ENCODE peak calls at places on chromosomes 4 and X, in seven cellular contexts. One of them, this sample, is unnamed.

GRCh38 chr4:175453456-175453855 is 358.6 kb downstream of the GPM6A start:
- DNase-seq in astrocyte of the cerebellum: no peak
- DNase-seq in tibial artery: no peak
- DNase-seq in brain microvascular endothelial cell: peak
- DNase-seq in fibroblast of lung: peak
- DNase-seq in fibroblast of pulmonary artery: peak
- DNase-seq in tibial nerve: no peak
- DNase-seq in this sample: no peak

GRCh38 chr4:131370846-131371245 is 1778.2 kb upstream of the PCDH10 start:
- DNase-seq in astrocyte of the cerebellum: no peak
- DNase-seq in tibial artery: no peak
- DNase-seq in brain microvascular endothelial cell: no peak
- DNase-seq in fibroblast of lung: no peak
- DNase-seq in fibroblast of pulmonary artery: no peak
- DNase-seq in tibial nerve: no peak
- DNase-seq in this sample: no peak

GRCh38 chr4:52106142-52106541 is 55.0 kb downstream of the SPATA18 start:
- DNase-seq in astrocyte of the cerebellum: no peak
- DNase-seq in tibial artery: no peak
- DNase-seq in brain microvascular endothelial cell: no peak
- DNase-seq in fibroblast of lung: no peak
- DNase-seq in fibroblast of pulmonary artery: no peak
- DNase-seq in tibial nerve: no peak
- DNase-seq in this sample: no peak

GRCh38 chr4:2424581-2424980 is 5.8 kb downstream of the CFAP99 start:
- DNase-seq in astrocyte of the cerebellum: no peak
- DNase-seq in tibial artery: peak
- DNase-seq in brain microvascular endothelial cell: peak
- DNase-seq in fibroblast of lung: peak
- DNase-seq in fibroblast of pulmonary artery: peak
- DNase-seq in tibial nerve: no peak
- DNase-seq in this sample: no peak

GRCh38 chrX:74259879-74260491 is 44.0 kb upstream of the ZCCHC13 start:
- DNase-seq in astrocyte of the cerebellum: no peak
- DNase-seq in tibial artery: no peak
- DNase-seq in brain microvascular endothelial cell: no peak
- DNase-seq in fibroblast of lung: no peak
- DNase-seq in fibroblast of pulmonary artery: no peak
- DNase-seq in tibial nerve: no peak
- DNase-seq in this sample: no peak

GRCh38 chr4:2287594-2287915 is 25.6 kb upstream of the MXD4 start:
- DNase-seq in astrocyte of the cerebellum: no peak
- DNase-seq in tibial artery: peak
- DNase-seq in brain microvascular endothelial cell: no peak
- DNase-seq in fibroblast of lung: no peak
- DNase-seq in fibroblast of pulmonary artery: no peak
- DNase-seq in tibial nerve: no peak
- DNase-seq in this sample: no peak

GRCh38 chr4:101682946-101683345 is 107.6 kb upstream of the BANK1 start:
- DNase-seq in astrocyte of the cerebellum: no peak
- DNase-seq in tibial artery: no peak
- DNase-seq in brain microvascular endothelial cell: no peak
- DNase-seq in fibroblast of lung: no peak
- DNase-seq in fibroblast of pulmonary artery: no peak
- DNase-seq in tibial nerve: no peak
- DNase-seq in this sample: no peak

GRCh38 chrX:125287282-125287681 is 32.4 kb upstream of the TEX13C start:
- DNase-seq in astrocyte of the cerebellum: no peak
- DNase-seq in tibial artery: no peak
- DNase-seq in brain microvascular endothelial cell: no peak
- DNase-seq in fibroblast of lung: no peak
- DNase-seq in fibroblast of pulmonary artery: no peak
- DNase-seq in tibial nerve: no peak
- DNase-seq in this sample: no peak

GRCh38 chr4:8475751-8476575 is 35.4 kb downstream of the TRMT44 start:
- DNase-seq in astrocyte of the cerebellum: no peak
- DNase-seq in tibial artery: no peak
- DNase-seq in brain microvascular endothelial cell: no peak
- DNase-seq in fibroblast of lung: no peak
- DNase-seq in fibroblast of pulmonary artery: no peak
- DNase-seq in tibial nerve: no peak
- DNase-seq in this sample: no peak

GRCh38 chr4:77225022-77225421 is 68.0 kb downstream of the CCNG2 start:
- DNase-seq in astrocyte of the cerebellum: no peak
- DNase-seq in tibial artery: no peak
- DNase-seq in brain microvascular endothelial cell: no peak
- DNase-seq in fibroblast of lung: no peak
- DNase-seq in fibroblast of pulmonary artery: no peak
- DNase-seq in tibial nerve: no peak
- DNase-seq in this sample: no peak

GRCh38 chrX:13341491-13342101 is 21.7 kb upstream of the ATXN3L start:
- DNase-seq in astrocyte of the cerebellum: no peak
- DNase-seq in tibial artery: no peak
- DNase-seq in brain microvascular endothelial cell: no peak
- DNase-seq in fibroblast of lung: peak
- DNase-seq in fibroblast of pulmonary artery: peak
- DNase-seq in tibial nerve: no peak
- DNase-seq in this sample: no peak
- TF ChIP-seq CTCF in astrocyte of the cerebellum: no peak
- TF ChIP-seq CTCF in tibial artery: no peak
- TF ChIP-seq CTCF in brain microvascular endothelial cell: no peak
- TF ChIP-seq CTCF in fibroblast of lung: no peak
- TF ChIP-seq CTCF in fibroblast of pulmonary artery: no peak
- TF ChIP-seq CTCF in tibial nerve: no peak
- TF ChIP-seq CTCF in this sample: peak

GRCh38 chrX:139495324-139495723 is 35.2 kb upstream of the F9 start:
- DNase-seq in astrocyte of the cerebellum: no peak
- DNase-seq in tibial artery: no peak
- DNase-seq in brain microvascular endothelial cell: no peak
- DNase-seq in fibroblast of lung: no peak
- DNase-seq in fibroblast of pulmonary artery: no peak
- DNase-seq in tibial nerve: no peak
- DNase-seq in this sample: no peak
- TF ChIP-seq CTCF in astrocyte of the cerebellum: no peak
- TF ChIP-seq CTCF in tibial artery: no peak
- TF ChIP-seq CTCF in brain microvascular endothelial cell: no peak
- TF ChIP-seq CTCF in fibroblast of lung: no peak
- TF ChIP-seq CTCF in fibroblast of pulmonary artery: no peak
- TF ChIP-seq CTCF in tibial nerve: no peak
- TF ChIP-seq CTCF in this sample: no peak

GRCh38 chr4:107760281-107760947 is 40.4 kb upstream of the PAPSS1 start:
- DNase-seq in astrocyte of the cerebellum: no peak
- DNase-seq in tibial artery: no peak
- DNase-seq in brain microvascular endothelial cell: no peak
- DNase-seq in fibroblast of lung: no peak
- DNase-seq in fibroblast of pulmonary artery: peak
- DNase-seq in tibial nerve: peak
- DNase-seq in this sample: no peak
- TF ChIP-seq CTCF in astrocyte of the cerebellum: no peak
- TF ChIP-seq CTCF in tibial artery: no peak
- TF ChIP-seq CTCF in brain microvascular endothelial cell: peak
- TF ChIP-seq CTCF in fibroblast of lung: peak
- TF ChIP-seq CTCF in fibroblast of pulmonary artery: peak
- TF ChIP-seq CTCF in tibial nerve: no peak
- TF ChIP-seq CTCF in this sample: no peak

GRCh38 chr4:122604146-122604545 is 16.7 kb downstream of the IL21 start:
- DNase-seq in astrocyte of the cerebellum: no peak
- DNase-seq in tibial artery: no peak
- DNase-seq in brain microvascular endothelial cell: no peak
- DNase-seq in fibroblast of lung: no peak
- DNase-seq in fibroblast of pulmonary artery: no peak
- DNase-seq in tibial nerve: no peak
- DNase-seq in this sample: no peak

GRCh38 chr4:122603156-122603574 is 17.7 kb downstream of the IL21 start:
- DNase-seq in astrocyte of the cerebellum: no peak
- DNase-seq in tibial artery: no peak
- DNase-seq in brain microvascular endothelial cell: no peak
- DNase-seq in fibroblast of lung: no peak
- DNase-seq in fibroblast of pulmonary artery: no peak
- DNase-seq in tibial nerve: no peak
- DNase-seq in this sample: no peak

GRCh38 chr4:122606364-122607043 is 14.4 kb downstream of the IL21 start:
- DNase-seq in astrocyte of the cerebellum: no peak
- DNase-seq in tibial artery: no peak
- DNase-seq in brain microvascular endothelial cell: no peak
- DNase-seq in fibroblast of lung: no peak
- DNase-seq in fibroblast of pulmonary artery: no peak
- DNase-seq in tibial nerve: no peak
- DNase-seq in this sample: no peak

GRCh38 chr4:122602277-122603142 is 18.4 kb downstream of the IL21 start:
- DNase-seq in astrocyte of the cerebellum: peak
- DNase-seq in tibial artery: no peak
- DNase-seq in brain microvascular endothelial cell: peak
- DNase-seq in fibroblast of lung: peak
- DNase-seq in fibroblast of pulmonary artery: peak
- DNase-seq in tibial nerve: no peak
- DNase-seq in this sample: peak
- TF ChIP-seq CTCF in astrocyte of the cerebellum: peak
- TF ChIP-seq CTCF in tibial artery: peak
- TF ChIP-seq CTCF in brain microvascular endothelial cell: peak
- TF ChIP-seq CTCF in fibroblast of lung: peak
- TF ChIP-seq CTCF in fibroblast of pulmonary artery: peak
- TF ChIP-seq CTCF in tibial nerve: no peak
- TF ChIP-seq CTCF in this sample: peak

DNA sequence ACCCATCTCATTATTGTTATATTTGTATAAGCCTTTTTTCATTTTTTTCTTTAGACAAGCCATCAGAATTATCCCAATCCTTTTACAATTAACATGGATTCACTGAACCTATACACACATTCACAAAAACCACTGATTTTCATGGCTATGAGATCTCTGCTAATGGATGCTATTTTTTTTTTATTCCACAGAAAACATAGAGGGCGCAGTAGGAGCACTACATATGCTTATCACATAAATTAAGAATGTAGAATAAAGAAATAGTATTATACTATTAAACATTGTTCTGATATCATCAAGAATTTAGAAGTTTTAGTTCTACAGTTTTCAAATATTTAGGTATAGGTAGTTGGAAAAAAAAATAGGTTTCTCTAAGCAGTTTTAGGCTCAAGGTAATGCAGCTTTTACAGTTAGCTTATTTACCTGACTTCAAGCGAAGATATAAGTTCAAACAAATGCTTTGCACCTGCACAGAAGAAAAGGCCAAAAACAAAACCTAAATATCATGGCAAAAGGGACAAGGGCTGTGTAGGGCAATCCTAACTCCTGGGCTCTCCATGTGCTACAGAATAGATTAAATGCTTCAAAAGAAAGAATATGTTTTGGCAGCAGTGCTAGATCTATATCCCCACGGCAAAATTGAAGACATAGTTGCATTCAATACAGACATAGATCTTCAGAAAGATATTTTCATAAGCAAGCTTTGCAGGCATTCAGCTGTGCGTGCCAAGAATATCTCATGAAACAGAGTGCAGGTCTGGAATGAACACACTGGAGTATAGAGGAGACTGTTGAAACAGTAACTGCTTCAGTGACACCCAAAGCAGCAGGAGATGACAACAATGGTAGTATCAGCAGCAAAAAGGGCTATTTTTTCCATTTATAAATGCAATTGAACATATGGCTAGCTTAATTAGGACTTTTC is 1477.1 kb downstream of the ARAP2 start:
- DNase-seq in astrocyte of the cerebellum: no peak
- DNase-seq in tibial artery: no peak
- DNase-seq in brain microvascular endothelial cell: no peak
- DNase-seq in fibroblast of lung: no peak
- DNase-seq in fibroblast of pulmonary artery: no peak
- DNase-seq in tibial nerve: no peak
- DNase-seq in this sample: no peak
- TF ChIP-seq CTCF in astrocyte of the cerebellum: no peak
- TF ChIP-seq CTCF in tibial artery: no peak
- TF ChIP-seq CTCF in brain microvascular endothelial cell: no peak
- TF ChIP-seq CTCF in fibroblast of lung: no peak
- TF ChIP-seq CTCF in fibroblast of pulmonary artery: no peak
- TF ChIP-seq CTCF in tibial nerve: no peak
- TF ChIP-seq CTCF in this sample: no peak

GRCh38 chrX:54248309-54248708 is 65.3 kb upstream of the FAM120C start:
- DNase-seq in astrocyte of the cerebellum: no peak
- DNase-seq in tibial artery: no peak
- DNase-seq in brain microvascular endothelial cell: no peak
- DNase-seq in fibroblast of lung: peak
- DNase-seq in fibroblast of pulmonary artery: peak
- DNase-seq in tibial nerve: no peak
- DNase-seq in this sample: peak
- TF ChIP-seq CTCF in astrocyte of the cerebellum: peak
- TF ChIP-seq CTCF in tibial artery: no peak
- TF ChIP-seq CTCF in brain microvascular endothelial cell: no peak
- TF ChIP-seq CTCF in fibroblast of lung: peak
- TF ChIP-seq CTCF in fibroblast of pulmonary artery: peak
- TF ChIP-seq CTCF in tibial nerve: no peak
- TF ChIP-seq CTCF in this sample: peak

GRCh38 chrX:122890729-122891128 is 293.3 kb upstream of the GRIA3 start:
- DNase-seq in astrocyte of the cerebellum: no peak
- DNase-seq in tibial artery: no peak
- DNase-seq in brain microvascular endothelial cell: no peak
- DNase-seq in fibroblast of lung: no peak
- DNase-seq in fibroblast of pulmonary artery: no peak
- DNase-seq in tibial nerve: no peak
- DNase-seq in this sample: no peak
- TF ChIP-seq CTCF in astrocyte of the cerebellum: no peak
- TF ChIP-seq CTCF in tibial artery: no peak
- TF ChIP-seq CTCF in brain microvascular endothelial cell: no peak
- TF ChIP-seq CTCF in fibroblast of lung: no peak
- TF ChIP-seq CTCF in fibroblast of pulmonary artery: no peak
- TF ChIP-seq CTCF in tibial nerve: no peak
- TF ChIP-seq CTCF in this sample: no peak